ENCODE peak calls at places on chromosomes 12 and 14, in seven cellular contexts. E is testis, W is uterus, P is heart left ventricle, Z is GM23248, J is tibial artery, V is adrenal gland. H is an unnamed sample.

GRCh38 chr12:70557583-70558263 is 79.5 kb downstream of the PTPRB start:
- DNase-seq in E (peak; percentile 73), W (no peak), P (no peak), Z (no peak), J (no peak), V (no peak), H (no peak)

GRCh38 chr14:48331421-48331820 is 656.0 kb upstream of the MDGA2 start:
- DNase-seq in E (no peak), W (no peak), P (no peak), Z (no peak), J (no peak), V (no peak), H (no peak)

GRCh38 chr14:32509632-32510187 is 180.6 kb downstream of the AKAP6 start:
- DNase-seq in E (peak; percentile 73), W (peak; percentile 25), P (peak; percentile 58), Z (peak; percentile 99), J (peak; percentile 89), V (no peak), H (peak; percentile 32)

GRCh38 chr12:89245090-89245489 is 107.2 kb downstream of the DUSP6 start:
- DNase-seq in E (no peak), W (no peak), P (no peak), Z (peak; percentile 78), J (no peak), V (no peak), H (no peak)

GRCh38 chr12:17511369-17511768 is 578.6 kb downstream of the RERGL start:
- DNase-seq in E (no peak), W (no peak), P (no peak), Z (no peak), J (no peak), V (no peak), H (no peak)

GRCh38 chr14:44463386-44464004 is 43.6 kb downstream of the FSCB start:
- DNase-seq in E (no peak), W (no peak), P (no peak), Z (no peak), J (no peak), V (no peak), H (no peak)

GRCh38 chr12:121453022-121453360 is 53.1 kb downstream of the RNF34 start:
- DNase-seq in E (no peak), W (no peak), P (no peak), Z (no peak), J (no peak), V (no peak), H (no peak)

GRCh38 chr14:33432407-33433023 is 493.8 kb downstream of the NPAS3 start:
- DNase-seq in E (peak; percentile 68), W (no peak), P (no peak), Z (peak; percentile 70), J (no peak), V (peak; percentile 25), H (peak; percentile 32)

GRCh38 chr14:51908086-51908485 is 47.7 kb downstream of the GNG2 start:
- DNase-seq in E (no peak), W (no peak), P (no peak), Z (peak; percentile 19), J (no peak), V (no peak), H (no peak)

GRCh38 chr12:95200128-95200973 is 16.9 kb downstream of the FGD6 start:
- DNase-seq in E (no peak), W (no peak), P (no peak), Z (peak; percentile 31), J (no peak), V (no peak), H (no peak)

GRCh38 chr12:15584366-15585041 is 204.7 kb downstream of the EPS8 start:
- DNase-seq in E (peak; percentile 52), W (no peak), P (no peak), Z (peak; percentile 77), J (no peak), V (no peak), H (no peak)

GRCh38 chr12:14950982-14951746 is 10.2 kb downstream of the ARHGDIB start:
- DNase-seq in E (no peak), W (no peak), P (peak; percentile 51), Z (no peak), J (no peak), V (no peak), H (no peak)

GRCh38 chr12:102474438-102475064 is 5.8 kb downstream of the IGF1 start:
- DNase-seq in E (no peak), W (no peak), P (no peak), Z (peak; percentile 26), J (no peak), V (no peak), H (no peak)

GRCh38 chr14:35399083-35399807 is 5.3 kb downstream of the NFKBIA start:
- DNase-seq in E (no peak), W (no peak), P (no peak), Z (no peak), J (no peak), V (no peak), H (no peak)

GRCh38 chr12:120249875-120250795 is 15.4 kb downstream of the PXN start:
- DNase-seq in E (peak; percentile 88), W (peak; percentile 69), P (peak; percentile 91), Z (peak; percentile 41), J (peak; percentile 86), V (no peak), H (no peak)

GRCh38 chr12:21438643-21439042 is 1.2 kb downstream of the PYROXD1 start:
- DNase-seq in E (no peak), W (no peak), P (no peak), Z (peak; percentile 30), J (no peak), V (no peak), H (no peak)

GRCh38 chr12:88393017-88393767 is 187.1 kb downstream of the KITLG start:
- DNase-seq in E (no peak), W (no peak), P (no peak), Z (peak; percentile 42), J (no peak), V (no peak), H (no peak)

GRCh38 chr14:77043177-77043983 is 14.9 kb upstream of the IRF2BPL start:
- DNase-seq in E (peak; percentile 69), W (peak; percentile 64), P (peak; percentile 65), Z (peak; percentile 95), J (no peak), V (no peak), H (no peak)

GRCh38 chr12:111769599-111769998 is 2.9 kb downstream of the ALDH2 start:
- DNase-seq in E (no peak), W (no peak), P (no peak), Z (no peak), J (no peak), V (no peak), H (no peak)

GRCh38 chr12:94615284-94616216 is 34.8 kb downstream of the TMCC3 start:
- DNase-seq in E (peak; percentile 31), W (peak; percentile 26), P (peak; percentile 36), Z (peak; percentile 71), J (no peak), V (peak; percentile 26), H (no peak)

GRCh38 chr12:7501031-7501585 is 2.5 kb downstream of the CD163 start:
- DNase-seq in E (no peak), W (no peak), P (no peak), Z (no peak), J (no peak), V (no peak), H (no peak)

GRCh38 chr14:92903359-92903758 is 19.6 kb upstream of the CHGA start:
- DNase-seq in E (no peak), W (no peak), P (no peak), Z (no peak), J (no peak), V (no peak), H (no peak)

GRCh38 chr12:18969512-18969911 is 160.0 kb upstream of the PLEKHA5 start:
- DNase-seq in E (no peak), W (no peak), P (no peak), Z (no peak), J (no peak), V (no peak), H (no peak)

GRCh38 chr12:9334026-9334692 is 126.0 kb upstream of the PZP start:
- DNase-seq in E (no peak), W (no peak), P (no peak), Z (peak; percentile 30), J (no peak), V (no peak), H (no peak)

GRCh38 chr14:58751788-58752187 is 114.0 kb downstream of the DACT1 start:
- DNase-seq in E (no peak), W (no peak), P (no peak), Z (no peak), J (no peak), V (no peak), H (no peak)
- H3K27ac ChIP-seq in E (no peak overlapping the region), W (peak overlapping the region; percentile 41), P (no peak overlapping the region), Z (no peak overlapping the region), J (peak overlapping the region; percentile 26), V (no peak overlapping the region), H (no peak overlapping the region)

GRCh38 chr14:64764641-64765520 is 60.7 kb downstream of the PLEKHG3 start:
- DNase-seq in E (peak; percentile 79), W (peak; percentile 83), P (peak; percentile 83), Z (peak; percentile 77), J (peak; percentile 85), V (peak; percentile 75), H (peak; percentile 63)
- H3K4me3 ChIP-seq in E (no peak overlapping the region), W (no peak overlapping the region), P (peak overlapping the region; percentile 39), Z (peak overlapping the region; percentile 56), J (peak overlapping the region; percentile 27), V (no peak overlapping the region), H (no peak overlapping the region)

DNA sequence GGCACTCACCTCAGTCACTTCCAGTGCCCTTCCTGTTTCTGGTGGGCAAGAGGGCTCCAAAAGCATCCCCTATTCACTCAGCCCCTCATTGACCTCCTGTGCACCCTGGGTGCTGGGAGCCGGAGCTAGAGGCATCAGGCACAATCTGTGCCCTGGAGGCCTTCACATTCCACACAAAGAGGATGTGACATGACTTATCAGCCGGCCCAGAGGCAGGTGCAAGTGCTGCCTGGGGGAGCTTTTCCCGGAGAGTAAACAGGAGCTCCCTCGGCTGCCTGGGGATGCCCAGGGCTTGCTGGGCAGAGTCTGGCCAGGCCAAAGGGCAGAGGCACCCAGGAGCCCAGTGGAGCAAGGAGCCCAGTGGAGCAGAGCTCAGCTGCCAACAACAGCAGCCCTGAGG is 64.5 kb downstream of the BCL11B start:
- DNase-seq in E (no peak), W (no peak), P (no peak), Z (no peak), J (no peak), V (no peak), H (no peak)
- H3K4me1 ChIP-seq in E (no peaks in the 10 kb centered on the region), W (no peaks in the 10 kb centered on the region), P (no peaks in the 10 kb centered on the region), Z (no peaks in the 10 kb centered on the region), J (no peaks in the 10 kb centered on the region), V (no peaks in the 10 kb centered on the region), H (no peaks in the 10 kb centered on the region)

GRCh38 chr12:52645120-52645761 is 6.8 kb downstream of the KRT2 start:
- DNase-seq in E (no peak), W (no peak), P (no peak), Z (no peak), J (peak; percentile 13), V (no peak), H (peak; percentile 17)
- H3K27ac ChIP-seq in E (no peak overlapping the region), W (no peak overlapping the region), P (no peak overlapping the region), Z (no peak overlapping the region), J (no peak overlapping the region), V (no peak overlapping the region), H (no peak overlapping the region)